ENCODE peak calls at places on chromosomes 6 and 20, in seven cellular contexts. E, Y, C, Q, K, B and A are unnamed samples.

GRCh38 chr6:42336431-42336830 is 115.3 kb downstream of the TRERF1 start:
- DNase-seq in E (no peak), Y (no peak), C (no peak), Q (no peak), K (no peak), B (no peak), A (no peak)

GRCh38 chr20:1001981-1002681 is at the start of gene RSPO4:
- DNase-seq in E (no peak), Y (no peak), C (no peak), Q (no peak), K (no peak), B (no peak), A (no peak)

GRCh38 chr6:149170564-149171452 is 146.7 kb upstream of the TAB2 start:
- DNase-seq in E (no peak), Y (no peak), C (peak), Q (no peak), K (no peak), B (peak), A (no peak)

GRCh38 chr6:167047554-167047953 is 48.4 kb downstream of the CEP43 start:
- DNase-seq in E (no peak), Y (no peak), C (no peak), Q (no peak), K (no peak), B (no peak), A (no peak)

GRCh38 chr6:32057966-32058365 is 19.8 kb downstream of the CYP21A2 start:
- DNase-seq in E (no peak), Y (no peak), C (no peak), Q (no peak), K (no peak), B (no peak), A (no peak)

GRCh38 chr20:6786548-6786947 is 19.1 kb downstream of the BMP2 start:
- DNase-seq in E (no peak), Y (no peak), C (no peak), Q (no peak), K (no peak), B (no peak), A (no peak)

GRCh38 chr6:80638222-80639055 is 532.0 kb downstream of the BCKDHB start:
- DNase-seq in E (peak), Y (peak), C (peak), Q (peak), K (no peak), B (no peak), A (peak)

GRCh38 chr20:62711703-62712101 is 3.1 kb downstream of the NTSR1 start:
- DNase-seq in E (no peak), Y (no peak), C (no peak), Q (no peak), K (no peak), B (no peak), A (no peak)

GRCh38 chr6:153210083-153210482 is 79.0 kb upstream of the RGS17 start:
- DNase-seq in E (peak), Y (no peak), C (peak), Q (no peak), K (no peak), B (no peak), A (no peak)

GRCh38 chr20:6533828-6534388 is 233.6 kb upstream of the BMP2 start:
- DNase-seq in E (peak), Y (peak), C (peak), Q (no peak), K (no peak), B (no peak), A (peak)

GRCh38 chr6:109342564-109342963 is 39.7 kb downstream of the CD164 start:
- DNase-seq in E (no peak), Y (no peak), C (no peak), Q (no peak), K (no peak), B (no peak), A (no peak)

GRCh38 chr6:111204881-111205280 is 117.6 kb downstream of the SLC16A10 start:
- DNase-seq in E (no peak), Y (peak), C (no peak), Q (no peak), K (no peak), B (no peak), A (no peak)

GRCh38 chr6:64539917-64540316 is 904.3 kb downstream of the PHF3 start:
- DNase-seq in E (no peak), Y (no peak), C (no peak), Q (no peak), K (no peak), B (no peak), A (no peak)

GRCh38 chr6:96657344-96657743 is 94.4 kb downstream of the FHL5 start:
- DNase-seq in E (no peak), Y (no peak), C (no peak), Q (no peak), K (no peak), B (no peak), A (no peak)

GRCh38 chr6:135180458-135181332 is at the start of gene MYB:
- DNase-seq in E (peak), Y (no peak), C (peak), Q (no peak), K (no peak), B (peak), A (no peak)

GRCh38 chr6:130223508-130223907 is 757 bp upstream of the SAMD3 start:
- DNase-seq in E (no peak), Y (no peak), C (no peak), Q (no peak), K (no peak), B (no peak), A (no peak)

GRCh38 chr20:59662856-59663512 is 58.6 kb downstream of the PHACTR3 start:
- DNase-seq in E (no peak), Y (no peak), C (no peak), Q (peak), K (no peak), B (no peak), A (no peak)

GRCh38 chr6:43219814-43220213 is 9.5 kb downstream of the DNPH1 start:
- DNase-seq in E (no peak), Y (no peak), C (no peak), Q (no peak), K (no peak), B (no peak), A (no peak)

GRCh38 chr6:133548409-133548808 is 307.3 kb downstream of the EYA4 start:
- DNase-seq in E (peak), Y (peak), C (peak), Q (no peak), K (no peak), B (no peak), A (no peak)

GRCh38 chr6:169725270-169726048 is 1.2 kb upstream of the PHF10 start:
- DNase-seq in E (peak), Y (peak), C (peak), Q (peak), K (peak), B (peak), A (no peak)

DNA sequence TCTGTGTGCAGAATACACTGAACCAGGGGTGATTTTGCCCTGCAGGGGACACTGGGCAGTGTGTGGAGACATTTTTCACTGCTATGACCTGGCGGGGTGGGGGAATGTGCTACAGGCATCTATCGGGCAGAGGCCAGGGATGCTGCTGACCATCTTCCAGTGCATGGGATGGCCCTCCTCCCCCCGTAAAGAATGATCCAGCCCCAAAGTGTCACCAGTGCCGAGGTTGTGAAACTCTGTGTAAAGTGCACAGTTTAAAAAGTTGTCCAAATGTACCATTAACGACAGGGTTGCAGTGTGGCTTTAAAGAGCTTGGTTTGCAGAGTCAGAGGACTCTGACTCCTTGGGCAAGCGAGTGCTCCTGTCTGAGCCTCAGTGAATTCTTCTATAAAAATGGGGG is 72.1 kb downstream of the SULF2 start:
- DNase-seq in E (no peak), Y (no peak), C (no peak), Q (no peak), K (no peak), B (no peak), A (no peak)
- TF ChIP-seq CTCF in E (no peak), Y (no peak), C (no peak), Q (no peak), K (no peak), B (no peak), A (no peak)

GRCh38 chr6:33213166-33213988 is 5.1 kb downstream of the RING1 start:
- DNase-seq in E (no peak), Y (no peak), C (no peak), Q (no peak), K (no peak), B (peak), A (no peak)
- H3K4me3 ChIP-seq in E (peak), Y (peak), C (peak), Q (peak), K (peak), B (peak), A (peak)

GRCh38 chr20:63740070-63740500 is 509 bp downstream of the SLC2A4RG start:
- DNase-seq in E (peak), Y (no peak), C (peak), Q (no peak), K (no peak), B (peak), A (no peak)

GRCh38 chr20:63739129-63740069 is at the start of gene SLC2A4RG:
- DNase-seq in E (peak), Y (no peak), C (peak), Q (peak), K (no peak), B (peak), A (no peak)

GRCh38 chr20:63741676-63742380 is 2.3 kb downstream of the SLC2A4RG start:
- DNase-seq in E (no peak), Y (no peak), C (no peak), Q (no peak), K (no peak), B (no peak), A (no peak)

GRCh38 chr20:63741354-63741675 is 1.7 kb downstream of the SLC2A4RG start:
- DNase-seq in E (no peak), Y (no peak), C (no peak), Q (no peak), K (no peak), B (no peak), A (no peak)

DNA sequence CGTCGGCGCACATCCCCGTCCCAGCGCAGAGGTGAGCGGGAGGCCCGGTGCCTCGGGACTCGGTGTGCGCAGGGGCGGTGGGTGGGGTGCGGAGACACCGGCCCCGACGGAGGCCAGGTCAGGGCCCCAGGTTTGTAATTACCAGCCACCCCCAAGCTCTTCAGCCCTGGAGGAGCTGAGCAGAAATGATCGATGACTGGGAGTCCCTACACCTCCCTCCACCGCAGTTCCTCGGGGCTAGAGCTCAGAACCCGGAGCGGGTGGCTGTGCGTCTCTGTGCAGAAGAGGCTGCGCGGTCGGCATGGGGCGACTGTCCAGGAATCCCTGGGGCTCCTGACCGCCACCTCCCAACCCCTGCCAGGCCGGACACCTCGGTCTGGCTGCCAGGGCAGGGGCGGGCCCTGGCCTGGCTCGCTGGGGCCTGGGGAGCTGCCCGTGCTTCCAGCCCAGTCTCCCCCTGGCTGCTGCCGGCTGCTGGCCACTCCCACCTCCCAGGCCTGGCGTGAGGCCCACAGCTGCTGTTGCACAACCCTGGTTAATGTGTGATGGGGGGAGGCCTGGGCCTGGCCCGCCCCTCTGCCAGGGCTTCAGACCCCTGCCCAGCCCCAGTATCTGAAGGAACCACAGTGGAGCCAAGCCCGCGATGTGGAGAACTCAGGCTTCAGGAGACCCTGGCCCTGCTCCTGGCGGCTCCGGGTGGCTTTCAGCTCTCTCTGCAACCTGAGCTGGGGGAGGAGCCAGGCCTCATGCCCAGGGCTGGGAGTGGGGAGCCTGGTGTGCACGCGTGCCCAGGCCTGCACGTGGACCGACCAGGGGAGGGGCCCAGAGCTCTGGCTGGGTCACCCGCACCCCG is 1.2 kb downstream of the SLC2A4RG start:
- DNase-seq in E (peak), Y (peak), C (peak), Q (peak), K (peak), B (peak), A (peak)
- TF ChIP-seq CTCF in E (no peak), Y (peak), C (peak), Q (no peak), K (peak), B (no peak), A (peak)

GRCh38 chr6:57174511-57174907 is 2.4 kb downstream of the BAG2 start:
- DNase-seq in E (no peak), Y (no peak), C (no peak), Q (no peak), K (no peak), B (no peak), A (no peak)
- H3K4me3 ChIP-seq in E (peak), Y (peak), C (no peak), Q (no peak), K (no peak), B (peak), A (no peak)

GRCh38 chr20:50596694-50597021 is 86.5 kb downstream of the PTPN1 start:
- DNase-seq in E (no peak), Y (no peak), C (no peak), Q (no peak), K (no peak), B (no peak), A (no peak)
- TF ChIP-seq CTCF in E (no peak), Y (no peak), C (no peak), Q (no peak), K (no peak), B (no peak), A (no peak)

GRCh38 chr6:163418273-163419029 is 3.9 kb downstream of the QKI start:
- DNase-seq in E (no peak), Y (no peak), C (no peak), Q (no peak), K (no peak), B (no peak), A (no peak)
- H3K4me3 ChIP-seq in E (peak), Y (peak), C (peak), Q (peak), K (peak), B (peak), A (peak)